ENCODE peak calls at places on chromosomes 12 and 14, in five cellular contexts. W, K, M, B and A are unnamed samples.

GRCh38 chr12:94297876-94298520 is 149.6 kb downstream of the PLXNC1 start:
- DNase-seq in W (no peak), K (no peak), M (no peak), B (no peak), A (no peak)

GRCh38 chr14:62179367-62180018 is 417.3 kb downstream of the SNAPC1 start:
- DNase-seq in W (peak), K (peak), M (no peak), B (peak), A (peak)

GRCh38 chr12:120562906-120563305 is 18.3 kb downstream of the POP5 start:
- DNase-seq in W (no peak), K (no peak), M (no peak), B (no peak), A (no peak)

GRCh38 chr12:72063073-72063472 is 124.4 kb downstream of the TPH2 start:
- DNase-seq in W (no peak), K (no peak), M (no peak), B (no peak), A (no peak)

GRCh38 chr14:22185191-22185590 is 403.8 kb downstream of the DAD1 start:
- DNase-seq in W (no peak), K (no peak), M (no peak), B (no peak), A (peak)

GRCh38 chr14:61927521-61927920 is 165.3 kb downstream of the SNAPC1 start:
- DNase-seq in W (no peak), K (no peak), M (no peak), B (peak), A (peak)

GRCh38 chr14:68248481-68249255 is 429.1 kb downstream of the RAD51B start:
- DNase-seq in W (peak), K (peak), M (no peak), B (peak), A (no peak)

GRCh38 chr12:130437555-130438242 is 100.0 kb downstream of the PIWIL1 start:
- DNase-seq in W (no peak), K (no peak), M (no peak), B (no peak), A (no peak)

GRCh38 chr14:35286707-35287106 is 5.5 kb upstream of the PSMA6 start:
- DNase-seq in W (no peak), K (no peak), M (no peak), B (no peak), A (no peak)

GRCh38 chr14:93212432-93212831 is 5.4 kb downstream of the UBR7 start:
- DNase-seq in W (no peak), K (no peak), M (no peak), B (no peak), A (no peak)

GRCh38 chr14:99537399-99537798 is 56.2 kb downstream of the CCNK start:
- DNase-seq in W (no peak), K (no peak), M (no peak), B (peak), A (peak)

GRCh38 chr12:49552425-49552824 is 13.6 kb downstream of the KCNH3 start:
- DNase-seq in W (no peak), K (no peak), M (no peak), B (no peak), A (no peak)

GRCh38 chr12:12655061-12655460 is 40.9 kb downstream of the GPR19 start:
- DNase-seq in W (no peak), K (no peak), M (no peak), B (no peak), A (no peak)

GRCh38 chr12:464484-465267 is 4.9 kb downstream of the B4GALNT3 start:
- DNase-seq in W (no peak), K (no peak), M (no peak), B (no peak), A (no peak)

GRCh38 chr12:57397441-57397840 is 33.4 kb downstream of the R3HDM2 start:
- DNase-seq in W (no peak), K (no peak), M (no peak), B (no peak), A (no peak)

GRCh38 chr12:6786416-6787094 is 2.8 kb upstream of the CD4 start:
- DNase-seq in W (no peak), K (no peak), M (peak), B (no peak), A (no peak)

GRCh38 chr12:129520736-129521135 is 383.1 kb downstream of the TMEM132D start:
- DNase-seq in W (no peak), K (peak), M (no peak), B (no peak), A (peak)

GRCh38 chr14:104973215-104974145 is 4.7 kb downstream of the AHNAK2 start:
- DNase-seq in W (no peak), K (peak), M (no peak), B (peak), A (peak)

GRCh38 chr12:13142747-13143146 is 39.3 kb upstream of the GSG1 start:
- DNase-seq in W (no peak), K (no peak), M (no peak), B (no peak), A (no peak)

GRCh38 chr12:6078378-6079083 is 45.9 kb downstream of the VWF start:
- DNase-seq in W (no peak), K (no peak), M (no peak), B (no peak), A (peak)

GRCh38 chr12:47995976-47996375 is 8.3 kb downstream of the COL2A1 start:
- DNase-seq in W (peak), K (no peak), M (no peak), B (peak), A (peak)

GRCh38 chr12:2610358-2610757 is 184.4 kb upstream of the FKBP4 start:
- DNase-seq in W (no peak), K (no peak), M (no peak), B (no peak), A (no peak)

GRCh38 chr12:1993871-1994371 is 10.3 kb downstream of the DCP1B start:
- DNase-seq in W (no peak), K (no peak), M (peak), B (peak), A (no peak)

GRCh38 chr12:124369901-124370378 is 75.0 kb downstream of the RFLNA start:
- DNase-seq in W (no peak), K (no peak), M (no peak), B (no peak), A (no peak)

GRCh38 chr14:24246765-24247212 is 4.4 kb upstream of the TINF2 start:
- DNase-seq in W (no peak), K (no peak), M (no peak), B (no peak), A (no peak)

GRCh38 chr12:107349008-107349747 is 255.8 kb upstream of the CRY1 start:
- DNase-seq in W (peak), K (no peak), M (no peak), B (peak), A (peak)

GRCh38 chr12:80860928-80861327 is 76.8 kb downstream of the LIN7A start:
- DNase-seq in W (no peak), K (no peak), M (no peak), B (no peak), A (no peak)

GRCh38 chr14:94938016-94938415 is 168.1 kb upstream of the GSC start:
- DNase-seq in W (no peak), K (no peak), M (no peak), B (no peak), A (no peak)

GRCh38 chr14:100620437-100621100 is 33.4 kb upstream of the BEGAIN start:
- DNase-seq in W (no peak), K (peak), M (no peak), B (no peak), A (no peak)

GRCh38 chr12:106139422-106140141 is 828 bp upstream of the NUAK1 start:
- DNase-seq in W (peak), K (peak), M (no peak), B (peak), A (peak)

GRCh38 chr12:69639400-69640016 is 28.8 kb upstream of the LRRC10 start:
- DNase-seq in W (peak), K (peak), M (peak), B (peak), A (peak)

GRCh38 chr12:109875572-109876131 is 4.7 kb downstream of the GLTP start:
- DNase-seq in W (no peak), K (no peak), M (no peak), B (no peak), A (no peak)

GRCh38 chr12:77584860-77585259 is 245.8 kb upstream of the NAV3 start:
- DNase-seq in W (no peak), K (peak), M (no peak), B (no peak), A (no peak)

GRCh38 chr12:112468041-112468440 is 49.3 kb downstream of the PTPN11 start:
- DNase-seq in W (no peak), K (no peak), M (no peak), B (no peak), A (no peak)